ENCODE peak calls at places on chromosome 12, in eight cellular contexts. A is fibroblast of the conjunctiva, Z is brain microvascular endothelial cell, H is HCEC 1CT, D is mesenteric fat pad, Y is GM12892, L is Calu3, J is H54. V is an unnamed sample.

GRCh38 chr12:73514672-73515071 is 1023.0 kb upstream of the ATXN7L3B start:
- DNase-seq in A (no peak), Z (no peak), H (no peak), D (no peak), Y (no peak), L (no peak), J (peak), V (no peak)

GRCh38 chr12:108532061-108532848 is 17.2 kb downstream of the FICD start:
- DNase-seq in A (peak), Z (no peak), H (no peak), D (no peak), Y (no peak), L (no peak), J (no peak), V (no peak)

GRCh38 chr12:108766294-108766693 is 35.0 kb upstream of the CORO1C start:
- DNase-seq in A (no peak), Z (no peak), H (no peak), D (no peak), Y (no peak), L (no peak), J (no peak), V (no peak)

GRCh38 chr12:111529424-111530368 is 69.4 kb downstream of the ATXN2 start:
- DNase-seq in A (peak), Z (peak), H (peak), D (no peak), Y (peak), L (peak), J (peak), V (peak)

GRCh38 chr12:66288121-66288520 is 14.2 kb upstream of the HELB start:
- DNase-seq in A (no peak), Z (no peak), H (no peak), D (no peak), Y (no peak), L (no peak), J (no peak), V (no peak)

GRCh38 chr12:32617549-32617948 is 61.6 kb upstream of the DNM1L start:
- DNase-seq in A (no peak), Z (no peak), H (no peak), D (no peak), Y (no peak), L (no peak), J (no peak), V (no peak)

GRCh38 chr12:49515266-49515665 is 23.6 kb upstream of the KCNH3 start:
- DNase-seq in A (peak), Z (peak), H (peak), D (no peak), Y (no peak), L (peak), J (no peak), V (peak)

GRCh38 chr12:99386907-99387306 is 260.6 kb upstream of the GARIN6 start:
- DNase-seq in A (no peak), Z (peak), H (no peak), D (no peak), Y (no peak), L (peak), J (no peak), V (peak)

GRCh38 chr12:7021956-7022355 is 3.7 kb upstream of the LPCAT3 start:
- DNase-seq in A (no peak), Z (no peak), H (no peak), D (no peak), Y (no peak), L (no peak), J (peak), V (no peak)

GRCh38 chr12:14612250-14612649 is 44.6 kb upstream of the PLBD1 start:
- DNase-seq in A (no peak), Z (no peak), H (no peak), D (no peak), Y (no peak), L (no peak), J (no peak), V (no peak)

GRCh38 chr12:29153231-29153630 is 4.2 kb downstream of the FAR2 start:
- DNase-seq in A (no peak), Z (no peak), H (no peak), D (no peak), Y (no peak), L (no peak), J (no peak), V (no peak)

V was measured in astrocyte of the spinal cord.